ENCODE peak calls at places on chromosome 1, in seven cellular contexts. F is stimulated activated CD8-positive, alpha-beta memory T cell treated with anti-CD3 and anti-CD28 coated beads, Interleukin-7, amount 100 ng/mL, for 1 hour; L is fibroblast of lung; M is nucleus accumbens; T is NAMALWA; U is activated CD4-positive, alpha-beta T cell treated with anti-CD3 and anti-CD28 coated beads, Interleukin-2, amount 50 U/mL, for 24 hours; P is AG09309. C is an unnamed sample.

GRCh38 chr1:11273595-11274234 is 717 bp downstream of the UBIAD1 start:
- DNase-seq in F (no peak), L (no peak), M (no peak), T (peak), U (no peak), P (no peak), C (no peak)

GRCh38 chr1:168709407-168709891 is 19.6 kb downstream of the DPT start:
- DNase-seq in F (no peak), L (peak), M (peak), T (no peak), U (no peak), P (peak), C (no peak)

GRCh38 chr1:41371630-41372599 is 10.7 kb downstream of the FOXO6 start:
- DNase-seq in F (no peak), L (peak), M (peak), T (peak), U (no peak), P (no peak), C (no peak)

GRCh38 chr1:161074676-161075368 is 5.1 kb upstream of the ARHGAP30 start:
- DNase-seq in F (no peak), L (no peak), M (no peak), T (no peak), U (no peak), P (no peak), C (no peak)

GRCh38 chr1:114118351-114118990 is 35.2 kb downstream of the SYT6 start:
- DNase-seq in F (no peak), L (no peak), M (no peak), T (no peak), U (no peak), P (no peak), C (no peak)

GRCh38 chr1:41327383-41327999 is 33.7 kb upstream of the FOXO6 start:
- DNase-seq in F (no peak), L (no peak), M (no peak), T (no peak), U (no peak), P (no peak), C (no peak)

GRCh38 chr1:240244968-240245628 is 153.4 kb downstream of the FMN2 start:
- DNase-seq in F (no peak), L (peak), M (no peak), T (no peak), U (no peak), P (peak), C (peak)

GRCh38 chr1:24283326-24284155 is 35.6 kb upstream of the GRHL3 start:
- DNase-seq in F (no peak), L (peak), M (no peak), T (no peak), U (no peak), P (no peak), C (no peak)

GRCh38 chr1:183379951-183380350 is 38.2 kb downstream of the NMNAT2 start:
- DNase-seq in F (no peak), L (no peak), M (no peak), T (no peak), U (no peak), P (no peak), C (no peak)

GRCh38 chr1:119467857-119468666 is 38.9 kb upstream of the HSD3B1 start:
- DNase-seq in F (no peak), L (no peak), M (no peak), T (no peak), U (no peak), P (no peak), C (no peak)

GRCh38 chr1:1361982-1362423 is 3.6 kb upstream of the MXRA8 start:
- DNase-seq in F (no peak), L (peak), M (no peak), T (no peak), U (no peak), P (no peak), C (peak)

GRCh38 chr1:164638506-164639202 is 79.7 kb downstream of the PBX1 start:
- DNase-seq in F (no peak), L (no peak), M (no peak), T (no peak), U (no peak), P (no peak), C (no peak)

GRCh38 chr1:196590959-196591358 is 17.3 kb downstream of the KCNT2 start:
- DNase-seq in F (no peak), L (no peak), M (no peak), T (no peak), U (no peak), P (no peak), C (no peak)

GRCh38 chr1:101022294-101022693 is 3.3 kb downstream of the DPH5 start:
- DNase-seq in F (no peak), L (peak), M (no peak), T (no peak), U (no peak), P (no peak), C (peak)

GRCh38 chr1:43565600-43566360 is 35.1 kb downstream of the PTPRF start:
- DNase-seq in F (no peak), L (peak), M (peak), T (no peak), U (peak), P (no peak), C (peak)

GRCh38 chr1:54500030-54500389 is 48.0 kb upstream of the ACOT11 start:
- DNase-seq in F (no peak), L (no peak), M (no peak), T (no peak), U (no peak), P (no peak), C (no peak)

GRCh38 chr1:93807301-93807930 is 71.6 kb downstream of the DNTTIP2 start:
- DNase-seq in F (no peak), L (no peak), M (no peak), T (no peak), U (no peak), P (no peak), C (no peak)

GRCh38 chr1:151479462-151479861 is 20.2 kb upstream of the POGZ start:
- DNase-seq in F (no peak), L (no peak), M (no peak), T (no peak), U (no peak), P (no peak), C (no peak)

GRCh38 chr1:211654838-211655787 is 20.3 kb downstream of the NEK2 start:
- DNase-seq in F (peak), L (peak), M (peak), T (peak), U (peak), P (no peak), C (peak)

GRCh38 chr1:162846256-162847212 is 14.4 kb downstream of the CCDC190 start:
- DNase-seq in F (no peak), L (peak), M (no peak), T (no peak), U (no peak), P (peak), C (peak)

GRCh38 chr1:12548279-12549105 is 69.5 kb downstream of the DHRS3 start:
- DNase-seq in F (no peak), L (no peak), M (no peak), T (no peak), U (no peak), P (no peak), C (no peak)

GRCh38 chr1:230699716-230700115 is 14.2 kb downstream of the AGT start:
- DNase-seq in F (no peak), L (no peak), M (no peak), T (no peak), U (no peak), P (no peak), C (no peak)

GRCh38 chr1:23590058-23590783 is 30.9 kb upstream of the ID3 start:
- DNase-seq in F (no peak), L (no peak), M (no peak), T (peak), U (no peak), P (no peak), C (no peak)